ENCODE peak calls at places on chromosomes 1 and 21, in four cellular contexts. O is tibial artery, Y is psoas muscle, S is fibroblast of the aortic adventitia. N is an unnamed sample.

GRCh38 chr1:29542476-29543015 is 306.2 kb downstream of the PTPRU start:
- DNase-seq in O (peak), S (no peak), Y (no peak), N (no peak)

GRCh38 chr21:41451753-41452676 is 26.0 kb downstream of the MX1 start:
- DNase-seq in Y (no peak), S (no peak), O (peak), N (no peak)

GRCh38 chr1:204573563-204573925 is 57.3 kb downstream of the MDM4 start:
- DNase-seq in Y (no peak), S (no peak), O (no peak), N (no peak)

GRCh38 chr1:113058861-113059441 is 14.0 kb upstream of the LRIG2 start:
- DNase-seq in O (no peak), Y (no peak), S (no peak), N (no peak)

GRCh38 chr1:179092896-179093461 is 11.1 kb downstream of the TOR3A start:
- DNase-seq in S (no peak), O (no peak), Y (no peak), N (no peak)

GRCh38 chr1:16043521-16043920 is at the start of gene CLCNKB:
- DNase-seq in S (no peak), Y (no peak), O (no peak), N (no peak)

GRCh38 chr1:51283977-51284376 is 46.4 kb downstream of the TTC39A start:
- DNase-seq in Y (no peak), S (no peak), O (no peak), N (no peak)

GRCh38 chr1:22969224-22969829 is 3.3 kb downstream of the LACTBL1 start:
- DNase-seq in O (no peak), S (peak), Y (no peak), N (peak)

GRCh38 chr21:43352138-43352537 is 74.8 kb downstream of the SIK1 start:
- DNase-seq in Y (no peak), S (no peak), O (no peak), N (no peak)

GRCh38 chr1:149936076-149936991 is at the start of gene MTMR11:
- DNase-seq in Y (no peak), S (peak), O (peak), N (peak)

GRCh38 chr1:65260851-65261473 is 48.4 kb upstream of the DNAJC6 start:
- DNase-seq in S (no peak), Y (no peak), O (no peak), N (peak)

GRCh38 chr1:31715873-31716220 is 12.0 kb upstream of the COL16A1 start:
- DNase-seq in S (no peak), O (no peak), Y (no peak), N (no peak)

GRCh38 chr1:40844887-40845878 is 17.0 kb downstream of the CITED4 start:
- DNase-seq in S (no peak), Y (no peak), O (no peak), N (no peak)

GRCh38 chr1:67350783-67351182 is 43.1 kb downstream of the IL12RB2 start:
- DNase-seq in Y (no peak), O (no peak), S (no peak), N (no peak)

GRCh38 chr1:79128726-79129125 is 122.2 kb upstream of the ADGRL4 start:
- DNase-seq in O (no peak), S (peak), Y (no peak), N (peak)

GRCh38 chr1:214552174-214552608 is 789 bp upstream of the PTPN14 start:
- DNase-seq in O (peak), S (peak), Y (peak), N (peak)

GRCh38 chr1:201984446-201984845 is 2.0 kb downstream of the RNPEP start:
- DNase-seq in S (no peak), O (no peak), Y (no peak), N (no peak)

GRCh38 chr1:201988593-201988992 is 6.1 kb downstream of the RNPEP start:
- DNase-seq in Y (no peak), O (peak), S (no peak), N (no peak)

GRCh38 chr1:201982082-201982922 is at the start of gene RNPEP:
- DNase-seq in S (peak), Y (peak), O (peak), N (peak)

GRCh38 chr1:201985355-201985754 is 2.9 kb downstream of the RNPEP start:
- DNase-seq in O (no peak), S (no peak), Y (no peak), N (no peak)

DNA sequence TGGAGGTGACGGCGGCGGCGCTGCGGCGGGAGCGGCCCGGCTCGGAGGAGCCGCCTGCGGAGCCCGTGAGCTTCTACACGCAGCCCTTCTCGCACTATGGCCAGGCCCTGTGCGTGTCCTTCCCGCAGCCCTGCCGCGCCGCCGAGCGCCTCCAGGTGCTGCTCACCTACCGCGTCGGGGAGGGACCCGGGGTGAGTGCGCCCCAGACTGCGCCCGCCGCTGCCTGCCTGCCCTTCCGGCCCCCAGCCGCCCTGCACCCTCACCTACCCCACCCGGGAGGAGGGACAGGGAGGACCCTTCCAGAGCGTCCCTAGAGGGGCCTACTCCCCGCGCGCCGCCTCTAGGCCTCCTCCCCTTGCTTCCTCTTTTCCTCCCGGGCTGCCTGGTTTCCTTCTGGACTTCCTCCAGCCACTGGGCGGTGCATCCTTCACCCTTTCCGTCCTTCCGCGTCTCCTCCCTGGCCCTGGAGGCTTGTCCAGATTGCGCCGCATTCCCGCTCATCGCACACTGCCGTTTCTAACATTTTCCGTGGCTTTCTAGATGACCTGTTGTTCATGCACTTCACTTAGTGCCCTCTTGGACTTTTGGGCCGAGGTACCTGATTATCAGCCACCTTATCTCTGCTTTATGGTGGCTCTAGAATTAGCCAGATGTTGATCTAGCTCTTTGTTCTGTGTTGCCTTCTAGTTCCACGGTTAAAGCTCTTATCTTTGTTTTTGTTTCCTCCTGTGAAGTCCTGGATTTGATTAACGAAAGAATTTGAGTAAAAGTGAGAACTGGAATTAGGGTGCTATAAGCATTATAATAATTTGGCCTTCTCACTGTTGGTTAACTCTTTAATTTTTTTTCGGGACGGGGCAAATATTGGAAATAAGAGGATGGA is 716 bp downstream of the RNPEP start:
- DNase-seq in O (peak), S (peak), Y (peak), N (peak)
- TF ChIP-seq CTCF in O (peak), S (peak), Y (no peak), N (no peak)

GRCh38 chr1:200037501-200037900 is 10.0 kb downstream of the NR5A2 start:
- DNase-seq in O (no peak), Y (no peak), S (no peak), N (no peak)
- H3K4me3 ChIP-seq in O (no peak), Y (no peak), S (no peak), N (no peak)

GRCh38 chr1:2044510-2045319 is 5.5 kb upstream of the PRKCZ start:
- DNase-seq in S (peak), Y (peak), O (no peak), N (peak)

GRCh38 chr1:2041887-2042286 is 8.3 kb upstream of the PRKCZ start:
- DNase-seq in Y (no peak), O (no peak), S (no peak), N (no peak)

GRCh38 chr1:2043886-2044285 is 6.3 kb upstream of the PRKCZ start:
- DNase-seq in Y (no peak), O (no peak), S (no peak), N (no peak)

GRCh38 chr1:2041305-2041704 is 8.9 kb upstream of the PRKCZ start:
- DNase-seq in S (no peak), O (no peak), Y (no peak), N (no peak)

DNA sequence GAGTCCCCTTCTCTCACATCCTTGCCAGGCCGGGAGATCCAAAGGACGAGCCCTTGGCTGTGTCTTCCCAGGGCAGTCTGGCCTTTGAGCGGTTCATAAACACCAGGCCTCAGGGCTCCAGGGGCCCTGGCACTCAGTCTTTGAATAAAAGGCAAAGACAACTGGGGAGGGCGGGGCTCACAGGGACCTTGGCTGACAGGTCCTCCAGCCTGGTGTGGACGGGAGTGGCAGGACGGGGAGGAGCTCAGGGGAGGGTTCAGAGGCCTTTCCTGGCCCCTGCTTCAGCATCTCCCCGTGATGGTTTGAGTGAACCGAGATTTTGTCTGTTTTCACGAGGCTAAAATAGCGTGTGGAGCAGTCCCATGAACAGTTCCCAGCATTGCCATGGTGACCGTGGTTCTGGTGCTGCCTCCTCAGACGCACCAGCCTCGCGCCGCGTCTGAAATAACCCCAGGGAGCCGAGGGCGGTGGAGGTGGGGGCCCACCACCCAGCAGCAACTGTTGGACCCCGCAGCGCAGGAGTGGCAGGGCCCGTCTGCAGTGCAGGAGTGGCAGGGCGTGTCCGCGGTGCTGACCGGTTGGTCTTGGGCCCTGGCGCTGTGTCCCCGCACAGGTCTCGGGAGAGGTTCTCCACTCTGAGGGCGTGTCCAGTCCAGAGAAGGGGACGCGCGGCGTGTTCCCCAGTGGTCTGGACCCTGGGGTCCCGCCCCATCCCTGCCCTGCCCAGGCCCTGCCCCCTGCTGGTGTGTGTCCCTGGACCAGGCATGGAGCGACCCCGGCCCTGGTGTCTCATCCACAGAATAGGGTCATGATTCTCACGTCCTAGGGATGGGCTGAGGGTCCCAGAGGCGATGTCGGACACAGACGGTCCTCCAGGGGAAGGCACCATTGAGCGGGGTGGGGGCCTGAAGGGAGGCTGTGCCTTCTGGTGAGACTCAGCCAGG is 7.1 kb upstream of the PRKCZ start:
- DNase-seq in Y (no peak), S (no peak), O (no peak), N (no peak)
- TF ChIP-seq CTCF in Y (no peak), S (no peak), O (no peak), N (peak)

DNA sequence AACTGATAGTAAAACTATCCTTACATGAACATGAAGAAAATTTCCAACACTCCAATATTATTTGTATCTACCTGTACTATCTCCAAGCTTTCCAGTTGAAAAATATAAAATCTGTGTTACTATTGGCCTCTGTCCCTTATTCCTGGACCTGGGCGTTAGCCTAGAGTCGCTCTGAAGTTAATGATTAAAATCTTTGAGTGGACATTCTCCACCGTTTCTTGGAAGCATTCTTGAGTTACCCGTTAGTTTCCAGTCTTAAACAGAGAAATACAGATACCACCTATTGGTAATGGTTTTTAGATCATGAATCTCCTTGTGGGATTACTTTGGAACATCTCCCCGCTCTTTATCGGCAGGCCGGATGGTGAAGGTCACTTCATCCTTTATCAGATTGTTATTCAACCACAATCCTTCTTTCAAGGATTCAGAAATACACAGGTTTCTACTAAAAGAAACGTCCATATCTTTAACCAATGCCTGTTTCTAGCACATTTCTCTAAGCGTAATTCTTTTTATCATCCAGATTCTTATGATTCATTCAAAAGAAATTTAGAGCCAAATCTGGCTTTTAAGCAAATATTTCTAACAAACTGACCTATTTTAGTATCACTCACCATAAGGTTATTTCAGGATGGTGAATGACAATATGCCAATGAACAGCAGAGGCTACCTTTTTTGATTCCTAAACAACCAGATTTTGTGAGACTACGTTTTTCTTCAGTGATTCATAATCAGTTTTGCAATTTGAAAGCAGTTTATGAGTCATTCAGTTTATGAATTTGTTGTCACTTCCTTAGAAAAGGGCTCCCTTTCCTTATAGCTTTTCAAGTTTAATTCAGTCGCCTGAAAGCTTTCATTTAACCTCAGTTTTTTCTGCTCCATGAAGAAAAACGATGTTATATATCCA is 70.2 kb upstream of the ERRFI1 start:
- DNase-seq in O (no peak), S (peak), Y (no peak), N (peak)
- H3K4me3 ChIP-seq in O (no peak), S (no peak), Y (no peak), N (no peak)

GRCh38 chr1:84861988-84862644 is 30.9 kb downstream of the LPAR3 start:
- DNase-seq in Y (no peak), O (no peak), S (no peak), N (no peak)
- TF ChIP-seq CTCF in Y (no peak), O (no peak), S (no peak), N (no peak)

GRCh38 chr21:33019516-33019884 is 6.2 kb upstream of the OLIG2 start:
- DNase-seq in S (no peak), O (no peak), Y (no peak), N (no peak)
- H3K4me3 ChIP-seq in S (no peak), O (no peak), Y (no peak), N (no peak)

GRCh38 chr1:8213676-8214075 is 104.2 kb upstream of the SLC45A1 start:
- DNase-seq in S (no peak), Y (no peak), O (no peak), N (no peak)

GRCh38 chr1:8216005-8216404 is 101.9 kb upstream of the SLC45A1 start:
- DNase-seq in S (peak), Y (no peak), O (no peak), N (no peak)

GRCh38 chr1:8213136-8213535 is 104.8 kb upstream of the SLC45A1 start:
- DNase-seq in Y (no peak), O (no peak), S (no peak), N (no peak)

GRCh38 chr1:8212443-8212920 is 105.4 kb upstream of the SLC45A1 start:
- DNase-seq in O (no peak), Y (no peak), S (no peak), N (no peak)

DNA sequence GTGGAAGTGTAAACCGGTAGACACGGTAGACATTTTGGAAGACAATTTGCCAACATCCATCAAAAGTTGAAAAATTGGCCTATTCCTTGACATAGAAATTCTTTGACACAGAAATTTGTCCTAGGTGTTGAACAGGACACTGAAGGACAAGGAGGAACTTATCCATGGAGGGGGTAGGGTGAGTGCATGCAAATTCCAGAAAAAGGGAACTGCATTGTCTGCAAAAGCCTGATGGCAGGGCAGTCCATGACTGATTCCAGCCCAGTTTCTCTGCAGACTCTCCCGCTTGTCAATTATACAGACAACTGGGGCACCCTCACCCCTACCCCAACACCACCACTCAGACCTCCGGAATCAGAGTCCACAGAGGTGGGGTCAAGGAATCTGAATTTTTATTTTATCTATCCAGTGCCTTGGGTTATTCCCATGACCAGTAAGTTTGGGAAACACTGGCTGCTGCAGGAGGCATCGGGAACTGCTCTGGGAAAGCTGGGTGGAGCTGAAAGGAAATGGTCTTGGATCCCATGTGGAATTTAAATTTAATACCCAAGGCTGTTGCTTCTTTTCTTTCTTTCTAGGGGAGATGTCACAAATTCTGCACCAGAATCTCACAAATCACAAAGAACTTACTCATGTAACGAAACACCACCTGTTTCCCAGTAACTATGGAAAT is 103.3 kb upstream of the SLC45A1 start:
- DNase-seq in S (no peak), O (no peak), Y (no peak), N (no peak)
- TF ChIP-seq CTCF in S (no peak), O (no peak), Y (no peak), N (peak)

DNA sequence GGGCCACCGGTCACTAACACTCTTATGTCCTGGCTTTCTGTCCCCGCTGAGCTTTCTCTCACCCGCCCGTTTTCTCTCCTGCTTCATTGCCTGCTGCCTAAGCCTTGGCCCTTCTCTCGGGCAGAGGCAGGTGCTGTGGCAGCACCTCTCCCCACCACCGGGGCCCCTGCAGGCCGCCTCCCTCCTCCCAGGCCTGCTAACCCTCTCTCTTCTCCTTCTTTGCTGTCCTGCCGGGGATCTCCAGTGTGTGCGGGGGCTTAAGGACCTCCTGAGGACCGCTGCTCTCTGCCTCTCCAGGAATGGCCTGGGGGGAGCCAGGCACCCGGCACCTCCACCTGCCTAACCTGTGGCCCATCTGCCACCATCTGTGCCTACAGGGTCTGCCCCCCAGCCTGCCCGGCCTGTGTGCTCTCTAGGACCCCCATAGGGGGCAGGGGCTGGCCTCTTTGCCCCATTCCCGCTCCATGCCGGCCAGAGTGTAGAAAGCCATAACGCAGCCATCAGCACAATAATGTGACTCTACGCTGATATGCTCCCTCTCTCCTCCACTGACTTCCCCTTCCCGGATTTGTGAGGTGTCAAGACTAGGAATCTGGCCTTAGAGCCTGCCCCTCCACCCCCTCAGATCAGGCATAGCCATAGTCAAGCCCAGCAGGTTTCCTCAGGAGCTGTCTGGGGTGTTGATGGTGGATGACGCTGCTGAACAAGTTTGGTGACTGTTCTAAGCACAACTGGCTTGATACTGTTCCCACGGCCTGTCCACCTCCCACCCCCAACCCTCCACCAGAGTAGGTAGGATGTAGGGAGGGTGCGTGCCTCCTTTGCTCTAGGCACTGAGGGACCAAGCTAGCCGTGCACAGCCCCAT is 6.1 kb upstream of the SFN start:
- DNase-seq in O (no peak), S (no peak), Y (no peak), N (no peak)
- H3K4me3 ChIP-seq in O (no peak), S (no peak), Y (no peak), N (no peak)